ENCODE peak calls at places on chromosome 5, in five cellular contexts. R is midbrain; F is activated CD4-positive, alpha-beta memory T cell treated with anti-CD3 and anti-CD28 coated beads for 36 hours; N is CD8-positive, alpha-beta T cell; L is iris pigment epithelial cell. U is an unnamed sample.

GRCh38 chr5:94908889-94909480 is 290.5 kb downstream of the SLF1 start:
- DNase-seq in R (peak), F (no peak), N (no peak), L (peak), U (peak)

GRCh38 chr5:36878421-36879088 is 2.0 kb downstream of the NIPBL start:
- DNase-seq in R (peak), F (no peak), N (no peak), L (peak), U (peak)

GRCh38 chr5:133433641-133434040 is 178.7 kb downstream of the FSTL4 start:
- DNase-seq in R (no peak), F (no peak), N (no peak), L (no peak), U (peak)

GRCh38 chr5:133366438-133366837 is 245.9 kb downstream of the FSTL4 start:
- DNase-seq in R (no peak), F (no peak), N (no peak), L (no peak), U (no peak)

GRCh38 chr5:159392881-159393280 is 62.6 kb upstream of the IL12B start:
- DNase-seq in R (no peak), F (no peak), N (no peak), L (no peak), U (no peak)

GRCh38 chr5:665956-666711 is 27.0 kb downstream of the TPPP start:
- DNase-seq in R (no peak), F (no peak), N (no peak), L (no peak), U (no peak)

GRCh38 chr5:133675376-133676154 is 63.2 kb upstream of the FSTL4 start:
- DNase-seq in R (no peak), F (no peak), N (no peak), L (no peak), U (peak)

GRCh38 chr5:43000914-43001313 is 39.2 kb downstream of the ANXA2R start:
- DNase-seq in R (no peak), F (no peak), N (no peak), L (no peak), U (no peak)

GRCh38 chr5:155839251-155840037 is 487.5 kb upstream of the SGCD start:
- DNase-seq in R (no peak), F (no peak), N (no peak), L (no peak), U (peak)

GRCh38 chr5:125032286-125032685 is 285.8 kb upstream of the ZNF608 start:
- DNase-seq in R (no peak), F (no peak), N (no peak), L (peak), U (no peak)

GRCh38 chr5:51476456-51476855 is 93.2 kb downstream of the ISL1 start:
- DNase-seq in R (no peak), F (no peak), N (no peak), L (no peak), U (no peak)

U was measured in NCI-H69.